ENCODE peak calls at places on chromosomes 3 and 15, in four cellular contexts. W, V, M and F are unnamed samples.

GRCh38 chr15:31977812-31978662 is 52.3 kb upstream of the CHRNA7 start:
- DNase-seq in W (peak), M (peak), V (peak), F (peak)

GRCh38 chr3:194133661-194134230 is 2.2 kb upstream of the HES1 start:
- DNase-seq in W (peak), M (peak), V (peak), F (no peak)

GRCh38 chr15:66400351-66400774 is 13.7 kb downstream of the MAP2K1 start:
- DNase-seq in M (peak), W (no peak), V (no peak), F (no peak)

GRCh38 chr3:77795013-77795412 is 755.1 kb downstream of the ROBO2 start:
- DNase-seq in W (peak), V (no peak), M (no peak), F (no peak)

GRCh38 chr15:39657714-39658113 is 76.8 kb downstream of the THBS1 start:
- DNase-seq in W (no peak), M (peak), V (no peak), F (no peak)

GRCh38 chr15:40240619-40241304 is 1.9 kb downstream of the PAK6 start:
- DNase-seq in W (no peak), M (no peak), V (no peak), F (no peak)

GRCh38 chr3:30488070-30488756 is 118.2 kb upstream of the TGFBR2 start:
- DNase-seq in M (no peak), W (no peak), V (no peak), F (no peak)

GRCh38 chr3:114939920-114940319 is 207.2 kb downstream of the ZBTB20 start:
- DNase-seq in W (no peak), M (no peak), V (no peak), F (no peak)

GRCh38 chr3:63921741-63922482 is 9.7 kb upstream of the SCAANT1 start:
- DNase-seq in M (no peak), W (no peak), V (peak), F (no peak)

GRCh38 chr3:157290761-157291160 is 130.8 kb upstream of the CCNL1 start:
- DNase-seq in V (no peak), M (peak), W (no peak), F (no peak)

GRCh38 chr15:85963262-85963760 is 116.4 kb upstream of the AGBL1 start:
- DNase-seq in V (no peak), W (no peak), M (no peak), F (no peak)

GRCh38 chr15:32706704-32707103 is 11.1 kb upstream of the GREM1 start:
- DNase-seq in M (peak), W (no peak), V (no peak), F (no peak)

GRCh38 chr3:119173325-119173724 is at the start of gene UPK1B:
- DNase-seq in V (no peak), M (no peak), W (peak), F (no peak)

GRCh38 chr3:40713306-40713705 is 188.5 kb downstream of the ZNF621 start:
- DNase-seq in M (no peak), V (peak), W (no peak), F (peak)

GRCh38 chr15:41259546-41260189 is 28.6 kb downstream of the CHP1 start:
- DNase-seq in V (no peak), W (no peak), M (no peak), F (no peak)

GRCh38 chr3:155745795-155746550 is 1.1 kb upstream of the PLCH1 start:
- DNase-seq in V (no peak), W (peak), M (peak), F (no peak)

GRCh38 chr15:80916056-80916455 is 73.6 kb downstream of the MESD start:
- DNase-seq in M (no peak), V (no peak), W (no peak), F (no peak)

GRCh38 chr3:149352556-149352955 is 19.1 kb upstream of the TM4SF18 start:
- DNase-seq in W (peak), V (peak), M (peak), F (peak)

GRCh38 chr3:122615303-122615702 is 37.9 kb downstream of the PARP15 start:
- DNase-seq in V (no peak), W (peak), M (no peak), F (no peak)

DNA sequence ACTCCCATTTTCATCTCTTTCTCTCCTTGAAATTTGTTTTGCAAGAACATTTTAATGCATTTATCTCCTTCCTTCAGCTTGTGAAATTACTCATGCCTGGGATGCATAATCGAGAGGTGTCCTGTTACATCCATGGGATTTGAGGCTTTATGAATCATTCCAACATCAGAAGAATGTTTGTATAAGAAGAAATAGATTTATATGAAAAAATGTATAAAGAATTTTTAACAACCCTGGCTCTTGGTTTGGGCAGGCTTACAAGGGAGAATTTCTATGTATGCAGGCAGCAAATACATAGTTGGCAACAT is 93.2 kb upstream of the MBNL1 start:
- DNase-seq in M (peak), V (no peak), W (no peak), F (no peak)
- TF ChIP-seq EZH2phosphoT487 in M (no peak), V (no peak), W (no peak), F (no peak)

DNA sequence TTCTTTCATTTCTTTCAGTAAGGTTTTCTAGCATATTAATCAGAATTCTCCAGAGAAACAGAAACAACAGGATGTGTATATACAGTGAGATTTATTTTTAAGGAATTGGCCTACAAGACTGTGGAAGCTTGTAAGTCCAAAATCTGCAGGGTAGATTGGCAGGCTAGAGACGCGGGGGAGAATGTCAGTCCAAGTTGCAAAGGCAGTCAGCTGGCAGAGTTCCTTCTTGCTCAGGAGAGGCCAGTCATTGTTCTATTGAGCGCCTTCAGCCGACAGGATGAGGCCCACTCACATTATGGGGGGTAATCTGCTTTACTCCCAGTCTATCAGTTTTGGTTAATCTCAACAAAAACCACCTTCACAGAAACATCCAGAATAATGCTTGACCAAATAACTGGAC is 133.4 kb upstream of the UBE3A start:
- DNase-seq in V (no peak), W (no peak), M (no peak), F (no peak)
- H2AFZ ChIP-seq in V (no peak), W (no peak), M (no peak), F (no peak)

GRCh38 chr3:129824926-129825541 is 68.5 kb downstream of the TMCC1 start:
- DNase-seq in V (peak), W (peak), M (peak), F (peak)
- TF ChIP-seq EZH2phosphoT487 in V (no peak), W (no peak), M (no peak), F (no peak)

GRCh38 chr15:78065284-78065872 is 12.1 kb downstream of the TBC1D2B start:
- DNase-seq in V (no peak), M (peak), W (no peak), F (peak)

GRCh38 chr15:78065973-78066946 is 11.3 kb downstream of the TBC1D2B start:
- DNase-seq in M (peak), W (no peak), V (peak), F (peak)

GRCh38 chr15:78061963-78062427 is 15.5 kb downstream of the TBC1D2B start:
- DNase-seq in M (peak), V (peak), W (no peak), F (peak)

GRCh38 chr15:78063966-78064365 is 13.5 kb downstream of the TBC1D2B start:
- DNase-seq in W (no peak), M (peak), V (no peak), F (no peak)

DNA sequence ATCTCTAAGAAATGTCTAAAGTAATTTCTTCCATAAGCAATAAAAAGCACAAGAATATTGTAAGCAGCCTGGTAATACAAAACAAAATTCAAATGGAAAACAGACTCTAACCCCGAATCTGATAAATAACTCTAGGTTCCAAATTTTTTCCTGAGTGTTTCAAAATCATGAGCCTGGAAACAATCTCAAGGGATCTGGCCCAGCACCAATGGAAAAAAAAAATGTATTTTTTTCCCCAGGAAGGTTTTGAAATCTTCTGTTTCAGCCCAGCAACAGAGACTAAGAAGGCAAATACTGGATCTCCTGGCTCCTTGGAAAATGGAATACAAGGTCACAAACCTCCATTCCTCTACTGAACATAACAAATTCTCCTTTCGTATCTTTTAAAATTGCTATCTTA is 13.0 kb downstream of the TBC1D2B start:
- DNase-seq in W (no peak), M (peak), V (no peak), F (no peak)
- H2AFZ ChIP-seq in W (no peak), M (no peak), V (no peak), F (no peak)

DNA sequence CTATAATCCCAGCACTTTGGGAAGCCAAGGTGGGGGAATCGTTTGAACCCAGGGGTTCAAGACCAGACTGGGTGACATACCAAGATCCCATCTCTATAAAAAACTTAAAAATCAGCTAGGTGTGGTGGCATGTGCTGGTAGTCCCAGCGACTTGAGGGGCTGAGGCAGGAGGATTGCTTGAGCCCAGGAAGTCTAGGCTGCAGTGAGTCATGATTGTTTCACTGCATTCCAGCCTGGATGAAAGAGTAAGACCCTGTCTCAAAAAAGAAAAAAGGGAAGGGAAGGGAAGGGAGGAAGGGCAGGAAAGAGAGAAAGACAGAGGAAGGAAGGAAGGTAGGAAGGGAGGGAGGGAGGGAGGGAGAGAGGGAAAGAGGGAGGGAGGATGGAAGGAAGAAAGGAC is 133.7 kb upstream of the LRRN1 start:
- DNase-seq in W (no peak), M (no peak), V (no peak), F (no peak)
- TF ChIP-seq EZH2phosphoT487 in W (no peak), M (no peak), V (no peak), F (no peak)

DNA sequence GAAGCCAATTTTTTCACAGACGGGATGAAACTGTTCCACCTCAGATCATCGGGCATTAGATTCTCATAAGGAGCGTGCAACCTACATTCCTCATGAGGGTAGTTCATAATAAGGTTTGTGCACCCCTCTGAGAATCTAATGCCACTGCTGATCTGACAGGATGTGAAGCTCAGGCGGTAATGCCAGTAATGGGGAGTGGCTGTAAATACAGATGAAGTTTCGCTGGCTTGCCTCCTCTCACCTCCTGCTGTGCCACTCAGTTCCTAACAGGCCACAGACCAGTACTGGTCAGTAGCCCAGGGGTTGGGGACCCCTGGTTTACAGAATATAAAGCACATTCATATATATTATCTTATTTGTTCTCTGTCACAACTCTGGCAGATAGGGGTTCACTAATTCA is 2.1 kb upstream of the LIMD1 start:
- DNase-seq in W (no peak), M (no peak), V (no peak), F (no peak)
- H2AFZ ChIP-seq in W (no peak), M (peak), V (no peak), F (no peak)